ENCODE peak calls at places on chromosomes 13 and 19, in six cellular contexts. M is NCI-H82, A is HS-27A, J is AG04449, D is NCI-H1436, O is neuronal stem cell. X is an unnamed sample.

GRCh38 chr19:38375098-38375493 is 725 bp downstream of the PSMD8 start:
- DNase-seq in O (no peak), J (no peak), M (peak), D (no peak), A (no peak), X (no peak)

GRCh38 chr13:98525452-98525851 is 51.5 kb downstream of the STK24 start:
- DNase-seq in D (no peak), A (no peak), O (no peak), J (no peak), M (no peak), X (no peak)

GRCh38 chr13:24127116-24127631 is 33.3 kb upstream of the SPATA13 start:
- DNase-seq in O (no peak), J (no peak), A (no peak), M (no peak), D (no peak), X (peak)

GRCh38 chr13:88022826-88023225 is 351.7 kb downstream of the SLITRK5 start:
- DNase-seq in D (no peak), M (no peak), J (no peak), A (no peak), O (no peak), X (no peak)

GRCh38 chr19:47613165-47614146 is 4.5 kb downstream of the BICRA start:
- DNase-seq in J (no peak), D (peak), M (no peak), A (no peak), O (peak), X (no peak)

GRCh38 chr19:46023311-46023779 is 492 bp upstream of the PGLYRP1 start:
- DNase-seq in D (no peak), M (no peak), O (no peak), J (no peak), A (no peak), X (no peak)

GRCh38 chr19:10769533-10770491 is 51.9 kb downstream of the DNM2 start:
- DNase-seq in O (no peak), J (no peak), A (no peak), M (no peak), D (no peak), X (no peak)

GRCh38 chr19:54470276-54470887 is 2.7 kb downstream of the CDC42EP5 start:
- DNase-seq in A (no peak), O (no peak), J (no peak), D (no peak), M (no peak), X (no peak)

GRCh38 chr19:14089662-14090508 is 666 bp downstream of the SAMD1 start:
- DNase-seq in O (peak), J (no peak), M (peak), A (no peak), D (peak), X (no peak)

GRCh38 chr13:22915442-22916082 is 265.2 kb upstream of the SGCG start:
- DNase-seq in J (no peak), A (no peak), O (peak), D (no peak), M (peak), X (peak)

GRCh38 chr19:45769821-45770191 is 754 bp upstream of the SIX5 start:
- DNase-seq in J (no peak), M (peak), O (no peak), D (no peak), A (peak), X (peak)

GRCh38 chr19:30881281-30881680 is 468.0 kb downstream of the TSHZ3 start:
- DNase-seq in M (no peak), A (no peak), J (no peak), D (no peak), O (no peak), X (no peak)

GRCh38 chr13:27919934-27920676 is at the start of gene PDX1:
- DNase-seq in D (no peak), M (peak), O (peak), J (no peak), A (no peak), X (peak)

GRCh38 chr13:112614835-112615234 is 26.9 kb upstream of the TUBGCP3 start:
- DNase-seq in D (no peak), M (no peak), A (no peak), J (no peak), O (no peak), X (no peak)

GRCh38 chr13:31929031-31929770 is 102.4 kb upstream of the FRY start:
- DNase-seq in A (no peak), D (no peak), J (no peak), O (no peak), M (no peak), X (no peak)